ENCODE peak calls at places on chromosomes 5 and 9, in five cellular contexts. Y is A549, U is SK-N-SH, A is GM12878, P is HCT116. V is an unnamed sample.

GRCh38 chr5:7261049-7261448 is 134.9 kb upstream of the ADCY2 start:
- DNase-seq in A (no peak), U (peak; percentile 10), Y (peak; percentile 16), P (no peak), V (peak; percentile 15)

GRCh38 chr9:21965401-21965951 is 28.7 kb downstream of the CDKN2A start:
- DNase-seq in Y (no peak), P (no peak), A (no peak), U (peak; percentile 80), V (no peak)

GRCh38 chr9:122088880-122089567 is 4.1 kb downstream of the TTLL11 start:
- DNase-seq in P (no peak), A (no peak), Y (no peak), U (no peak), V (no peak)

GRCh38 chr5:132011561-132012384 is at the start of gene ACSL6:
- DNase-seq in Y (peak; percentile 35), A (no peak), P (no peak), U (peak; percentile 89), V (no peak)

GRCh38 chr5:98942849-98943248 is 14.0 kb upstream of the CHD1 start:
- DNase-seq in A (no peak), U (no peak), P (no peak), Y (no peak), V (no peak)

GRCh38 chr5:106940301-106940846 is 730.4 kb downstream of the EFNA5 start:
- DNase-seq in A (no peak), U (no peak), Y (no peak), P (no peak), V (no peak)

GRCh38 chr5:137118629-137119028 is 380.5 kb downstream of the SPOCK1 start:
- DNase-seq in A (no peak), P (no peak), Y (no peak), U (no peak), V (no peak)

GRCh38 chr5:113047733-113048652 is 71.4 kb downstream of the DCP2 start:
- DNase-seq in A (peak; percentile 45), U (no peak), Y (no peak), P (no peak), V (no peak)

GRCh38 chr5:132746592-132747063 is 598 bp upstream of the CCNI2 start:
- DNase-seq in Y (no peak), P (peak; percentile 34), U (no peak), A (no peak), V (no peak)

GRCh38 chr9:112755059-112755458 is 4.5 kb downstream of the SNX30 start:
- DNase-seq in A (no peak), Y (no peak), P (no peak), U (no peak), V (no peak)

GRCh38 chr5:171092194-171092593 is 216.9 kb upstream of the TLX3 start:
- DNase-seq in U (no peak), A (no peak), P (peak; percentile 19), Y (no peak), V (no peak)

GRCh38 chr5:132483101-132483500 is 7.5 kb downstream of the IRF1 start:
- DNase-seq in U (no peak), A (no peak), P (no peak), Y (no peak), V (no peak)

GRCh38 chr5:180122875-180123274 is 51.3 kb upstream of the RNF130 start:
- DNase-seq in A (no peak), Y (no peak), U (no peak), P (no peak), V (no peak)

GRCh38 chr5:163770625-163771024 is 265.2 kb downstream of the MAT2B start:
- DNase-seq in U (no peak), P (no peak), Y (no peak), A (no peak), V (no peak)

GRCh38 chr5:115831163-115831768 is 10.1 kb downstream of the ATG12 start:
- DNase-seq in P (no peak), Y (peak; percentile 44), A (no peak), U (peak; percentile 46), V (no peak)

GRCh38 chr9:109574061-109574882 is 76.2 kb upstream of the PTPN3 start:
- DNase-seq in Y (peak; percentile 43), P (peak; percentile 38), A (peak; percentile 5), U (peak; percentile 42), V (peak; percentile 24)

GRCh38 chr5:88825782-88826110 is 57.2 kb downstream of the MEF2C start:
- DNase-seq in U (no peak), Y (no peak), P (no peak), A (no peak), V (no peak)
- H3K27ac ChIP-seq in U (no peak overlapping the region), Y (no peak overlapping the region), P (peak overlapping the region; percentile 72), A (peak overlapping the region; percentile 80), V (peak overlapping the region; percentile 91)

GRCh38 chr5:176796970-176797369 is 13.4 kb upstream of the UNC5A start:
- DNase-seq in A (no peak), Y (no peak), U (no peak), P (no peak), V (no peak)
- TF ChIP-seq REST in A (no peak), Y (no peak), U (no peak), P (no peak), V (no peak)

GRCh38 chr9:69675563-69675962 is 3.4 kb upstream of the APBA1 start:
- DNase-seq in A (no peak), Y (no peak), U (no peak), P (no peak), V (no peak)
- H3K27ac ChIP-seq in A (no peak overlapping the region), Y (no peak overlapping the region), U (no peak overlapping the region), P (no peak overlapping the region), V (no peak overlapping the region)

GRCh38 chr9:30574355-30575151 is 1809.9 kb upstream of the ACO1 start:
- DNase-seq in A (no peak), Y (no peak), P (no peak), U (no peak), V (no peak)

GRCh38 chr9:30575218-30575617 is 1809.2 kb upstream of the ACO1 start:
- DNase-seq in P (no peak), Y (no peak), A (no peak), U (no peak), V (no peak)

GRCh38 chr9:30584559-30584958 is 1799.9 kb upstream of the ACO1 start:
- DNase-seq in P (no peak), A (no peak), Y (no peak), U (no peak), V (no peak)

GRCh38 chr9:30575691-30576090 is 1808.8 kb upstream of the ACO1 start:
- DNase-seq in P (no peak), Y (no peak), U (no peak), A (no peak), V (no peak)

GRCh38 chr9:30579810-30580209 is 1804.6 kb upstream of the ACO1 start:
- DNase-seq in Y (no peak), P (no peak), U (no peak), A (no peak), V (no peak)
- TF ChIP-seq REST in Y (no peak), P (no peak), U (no peak), A (no peak), V (no peak)

DNA sequence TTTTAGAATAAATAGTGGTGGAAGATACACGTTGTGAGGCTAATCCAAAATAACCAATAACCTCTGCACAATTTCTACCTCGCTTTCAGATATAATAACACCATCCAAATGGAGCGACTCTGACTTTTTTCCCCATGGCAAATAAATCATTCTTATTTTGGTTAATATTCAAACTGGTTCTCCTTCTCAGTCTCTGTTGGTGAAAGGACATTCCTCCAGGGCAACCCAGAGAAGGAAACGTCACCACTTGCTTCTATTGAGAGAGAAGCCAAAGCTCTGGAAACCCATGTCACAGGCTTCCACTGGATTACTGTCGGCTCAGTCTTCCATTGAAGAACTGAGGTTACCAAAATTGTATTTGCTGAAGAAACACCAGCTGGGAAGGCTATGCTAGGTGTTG is 8.3 kb upstream of the DAB2 start:
- DNase-seq in Y (no peak), A (no peak), P (no peak), U (no peak), V (no peak)
- H3K27ac ChIP-seq in Y (peak overlapping the region; percentile 37), A (no peak overlapping the region), P (no peak overlapping the region), U (no peak overlapping the region), V (no peak overlapping the region)

GRCh38 chr5:175305251-175305650 is 138.7 kb downstream of the DRD1 start:
- DNase-seq in P (no peak), A (no peak), U (no peak), Y (no peak), V (no peak)

GRCh38 chr5:175309218-175309617 is 134.8 kb downstream of the DRD1 start:
- DNase-seq in A (no peak), Y (no peak), P (no peak), U (no peak), V (no peak)

GRCh38 chr5:175306381-175306780 is 137.6 kb downstream of the DRD1 start:
- DNase-seq in A (no peak), U (no peak), Y (no peak), P (no peak), V (peak; percentile 33)
- TF ChIP-seq REST in A (no peak), U (no peak), Y (no peak), P (no peak), V (no peak)

GRCh38 chr9:128625391-128626145 is 31.1 kb downstream of the DYNC2I2 start:
- DNase-seq in U (peak; percentile 19), P (no peak), Y (no peak), A (no peak), V (no peak)
- H3K27ac ChIP-seq in U (no peak overlapping the region), P (no peak overlapping the region), Y (no peak overlapping the region), A (no peak overlapping the region), V (no peak overlapping the region)

GRCh38 chr5:130183115-130183514 is 278.9 kb downstream of the CHSY3 start:
- DNase-seq in Y (no peak), A (no peak), P (no peak), U (no peak), V (no peak)
- TF ChIP-seq REST in Y (no peak), A (no peak), P (no peak), U (no peak), V (no peak)

GRCh38 chr5:173243215-173243614 is 8.2 kb upstream of the NKX2-5 start:
- DNase-seq in U (no peak), A (no peak), Y (no peak), P (no peak), V (no peak)
- H3K27ac ChIP-seq in U (no peak overlapping the region), A (no peak overlapping the region), Y (no peak overlapping the region), P (no peak overlapping the region), V (no peak overlapping the region)

GRCh38 chr9:133739408-133740280 is 1.5 kb upstream of the SARDH start:
- DNase-seq in P (no peak), U (peak; percentile 5), A (no peak), Y (no peak), V (no peak)
- TF ChIP-seq REST in P (no peak), U (no peak), A (no peak), Y (no peak), V (no peak)

V was measured in Panc1.